ENCODE peak calls at places on chromosome 2, in eight cellular contexts. G, V, A, E, I, K, U and S are unnamed samples. For H3K27me3, the result is how much of the 10 kb centered on the place peaks cover.

GRCh38 chr2:239809391-239809790 is 215.8 kb downstream of the NDUFA10 start:
- DNase-seq in G (no peak), V (no peak), A (no peak), E (no peak), I (no peak), K (no peak), U (no peak), S (no peak)

GRCh38 chr2:181411105-181411849 is 45.9 kb upstream of the ITGA4 start:
- DNase-seq in G (no peak), V (no peak), A (no peak), E (no peak), I (no peak), K (no peak), U (no peak), S (peak)

GRCh38 chr2:85184231-85184630 is 51.0 kb downstream of the TCF7L1 start:
- DNase-seq in G (no peak), V (no peak), A (no peak), E (no peak), I (no peak), K (no peak), U (no peak), S (no peak)

GRCh38 chr2:24015562-24016375 is 5.9 kb downstream of the MFSD2B start:
- DNase-seq in G (peak), V (no peak), A (peak), E (no peak), I (no peak), K (no peak), U (peak), S (no peak)

GRCh38 chr2:136168605-136169210 is 50.8 kb upstream of the CXCR4 start:
- DNase-seq in G (no peak), V (no peak), A (no peak), E (no peak), I (no peak), K (no peak), U (no peak), S (no peak)

GRCh38 chr2:205796914-205797313 is 114.6 kb downstream of the NRP2 start:
- DNase-seq in G (no peak), V (no peak), A (no peak), E (no peak), I (no peak), K (no peak), U (no peak), S (no peak)

GRCh38 chr2:24546668-24547067 is 55.6 kb downstream of the NCOA1 start:
- DNase-seq in G (no peak), V (no peak), A (no peak), E (no peak), I (no peak), K (no peak), U (no peak), S (no peak)

GRCh38 chr2:66201242-66201641 is 233.7 kb upstream of the MEIS1 start:
- DNase-seq in G (no peak), V (no peak), A (no peak), E (no peak), I (no peak), K (no peak), U (no peak), S (no peak)

GRCh38 chr2:27024812-27025211 is 8.0 kb upstream of the TMEM214 start:
- DNase-seq in G (no peak), V (no peak), A (no peak), E (no peak), I (no peak), K (no peak), U (peak), S (no peak)

GRCh38 chr2:215697496-215697895 is 261.6 kb upstream of the FN1 start:
- DNase-seq in G (no peak), V (no peak), A (no peak), E (no peak), I (no peak), K (no peak), U (no peak), S (no peak)

GRCh38 chr2:78992451-78992806 is 33.1 kb upstream of the REG3G start:
- DNase-seq in G (no peak), V (no peak), A (no peak), E (peak), I (no peak), K (no peak), U (peak), S (no peak)

GRCh38 chr2:172829229-172829628 is 93.6 kb downstream of the RAPGEF4 start:
- DNase-seq in G (no peak), V (no peak), A (no peak), E (no peak), I (no peak), K (no peak), U (no peak), S (no peak)

GRCh38 chr2:138713509-138713908 is 66.7 kb downstream of the NXPH2 start:
- DNase-seq in G (no peak), V (no peak), A (no peak), E (no peak), I (no peak), K (no peak), U (no peak), S (no peak)

GRCh38 chr2:164903944-164904343 is 51.4 kb downstream of the SLC38A11 start:
- DNase-seq in G (no peak), V (no peak), A (no peak), E (peak), I (no peak), K (no peak), U (no peak), S (no peak)

GRCh38 chr2:191521608-191522208 is 156.2 kb upstream of the NABP1 start:
- DNase-seq in G (no peak), V (no peak), A (peak), E (no peak), I (no peak), K (no peak), U (peak), S (no peak)

GRCh38 chr2:162063899-162064298 is 10.1 kb downstream of the DPP4 start:
- DNase-seq in G (no peak), V (no peak), A (no peak), E (peak), I (no peak), K (no peak), U (no peak), S (no peak)

GRCh38 chr2:117835990-117836760 is 21.7 kb downstream of the DDX18 start:
- DNase-seq in G (peak), V (peak), A (no peak), E (peak), I (peak), K (peak), U (peak), S (peak)

GRCh38 chr2:229849073-229849472 is 72.7 kb downstream of the TRIP12 start:
- DNase-seq in G (no peak), V (no peak), A (no peak), E (no peak), I (no peak), K (no peak), U (no peak), S (no peak)

GRCh38 chr2:206274434-206275273 is at the start of gene ZDBF2:
- DNase-seq in G (no peak), V (peak), A (no peak), E (peak), I (peak), K (peak), U (peak), S (peak)

GRCh38 chr2:5685225-5685624 is 7.0 kb upstream of the SOX11 start:
- DNase-seq in G (no peak), V (no peak), A (no peak), E (no peak), I (no peak), K (no peak), U (no peak), S (no peak)

GRCh38 chr2:145206882-145207281 is 687.0 kb upstream of the ZEB2 start:
- DNase-seq in G (no peak), V (no peak), A (no peak), E (no peak), I (no peak), K (no peak), U (no peak), S (no peak)

GRCh38 chr2:159867557-159868330 is 69.7 kb upstream of the CD302 start:
- DNase-seq in G (no peak), V (no peak), A (no peak), E (no peak), I (no peak), K (no peak), U (no peak), S (no peak)

GRCh38 chr2:191222952-191223351 is 22.3 kb upstream of the MYO1B start:
- DNase-seq in G (no peak), V (no peak), A (no peak), E (no peak), I (no peak), K (no peak), U (no peak), S (no peak)

GRCh38 chr2:131483981-131484505 is 8.1 kb downstream of the TUBA3D start:
- DNase-seq in G (no peak), V (no peak), A (no peak), E (no peak), I (no peak), K (no peak), U (no peak), S (no peak)

GRCh38 chr2:54572262-54572635 is 116.1 kb downstream of the SPTBN1 start:
- DNase-seq in G (peak), V (peak), A (no peak), E (no peak), I (no peak), K (no peak), U (no peak), S (no peak)

GRCh38 chr2:84832772-84833461 is 48.0 kb downstream of the TRABD2A start:
- DNase-seq in G (no peak), V (peak), A (no peak), E (no peak), I (no peak), K (no peak), U (no peak), S (peak)

GRCh38 chr2:111972955-111973565 is 74.7 kb downstream of the MERTK start:
- DNase-seq in G (no peak), V (peak), A (no peak), E (peak), I (no peak), K (no peak), U (no peak), S (peak)

GRCh38 chr2:29562319-29562718 is 359.1 kb downstream of the ALK start:
- DNase-seq in G (no peak), V (no peak), A (no peak), E (no peak), I (no peak), K (no peak), U (peak), S (no peak)

GRCh38 chr2:196696423-196697073 is 57.0 kb downstream of the CCDC150 start:
- DNase-seq in G (peak), V (no peak), A (no peak), E (no peak), I (no peak), K (no peak), U (no peak), S (no peak)

GRCh38 chr2:172704072-172704936 is 31.3 kb upstream of the RAPGEF4 start:
- DNase-seq in G (no peak), V (no peak), A (no peak), E (no peak), I (no peak), K (no peak), U (peak), S (no peak)

GRCh38 chr2:49973917-49974368 is 819.6 kb upstream of the FSHR start:
- DNase-seq in G (peak), V (peak), A (peak), E (peak), I (peak), K (peak), U (peak), S (no peak)

GRCh38 chr2:124437811-124438210 is 412.7 kb downstream of the CNTNAP5 start:
- DNase-seq in G (no peak), V (no peak), A (no peak), E (no peak), I (no peak), K (no peak), U (no peak), S (no peak)

GRCh38 chr2:128388414-128389032 is 69.9 kb upstream of the HS6ST1 start:
- DNase-seq in G (no peak), V (no peak), A (no peak), E (no peak), I (peak), K (no peak), U (no peak), S (no peak)

GRCh38 chr2:110740747-110741349 is 8.5 kb downstream of the ACOXL start:
- DNase-seq in G (no peak), V (no peak), A (no peak), E (no peak), I (no peak), K (no peak), U (no peak), S (no peak)

GRCh38 chr2:110731064-110731463 is 1.3 kb upstream of the ACOXL start:
- DNase-seq in G (no peak), V (no peak), A (no peak), E (no peak), I (no peak), K (no peak), U (no peak), S (no peak)

GRCh38 chr2:110732422-110733413 is at the start of gene ACOXL:
- DNase-seq in G (no peak), V (peak), A (no peak), E (peak), I (peak), K (no peak), U (peak), S (no peak)

GRCh38 chr2:110737783-110738182 is 5.4 kb downstream of the ACOXL start:
- DNase-seq in G (no peak), V (no peak), A (no peak), E (no peak), I (no peak), K (no peak), U (no peak), S (no peak)

GRCh38 chr2:110735366-110735765 is 3.0 kb downstream of the ACOXL start:
- DNase-seq in G (no peak), V (no peak), A (no peak), E (peak), I (no peak), K (no peak), U (no peak), S (no peak)
- H3K4me3 ChIP-seq in G (no peak), V (no peak), A (no peak), E (no peak), I (no peak), K (no peak), U (no peak), S (no peak)

GRCh38 chr2:45014016-45014702 is 4.9 kb upstream of the SIX2 start:
- DNase-seq in G (no peak), V (no peak), A (no peak), E (peak), I (peak), K (no peak), U (peak), S (no peak)
- H3K27me3 ChIP-seq in G (half or more), V (half or more), A (under half), E (under half), I (under half), K (under half), U (under half), S (under half)

GRCh38 chr2:68732036-68732435 is 2.6 kb upstream of the ARHGAP25 start:
- DNase-seq in G (no peak), V (no peak), A (no peak), E (no peak), I (no peak), K (no peak), U (no peak), S (no peak)

GRCh38 chr2:68734176-68734575 is 435 bp upstream of the ARHGAP25 start:
- DNase-seq in G (no peak), V (no peak), A (no peak), E (no peak), I (no peak), K (no peak), U (no peak), S (no peak)

GRCh38 chr2:68733365-68733764 is 1.2 kb upstream of the ARHGAP25 start:
- DNase-seq in G (no peak), V (no peak), A (no peak), E (no peak), I (no peak), K (no peak), U (no peak), S (no peak)

GRCh38 chr2:68730828-68731227 is 3.8 kb upstream of the ARHGAP25 start:
- DNase-seq in G (no peak), V (no peak), A (no peak), E (no peak), I (no peak), K (no peak), U (no peak), S (no peak)

DNA sequence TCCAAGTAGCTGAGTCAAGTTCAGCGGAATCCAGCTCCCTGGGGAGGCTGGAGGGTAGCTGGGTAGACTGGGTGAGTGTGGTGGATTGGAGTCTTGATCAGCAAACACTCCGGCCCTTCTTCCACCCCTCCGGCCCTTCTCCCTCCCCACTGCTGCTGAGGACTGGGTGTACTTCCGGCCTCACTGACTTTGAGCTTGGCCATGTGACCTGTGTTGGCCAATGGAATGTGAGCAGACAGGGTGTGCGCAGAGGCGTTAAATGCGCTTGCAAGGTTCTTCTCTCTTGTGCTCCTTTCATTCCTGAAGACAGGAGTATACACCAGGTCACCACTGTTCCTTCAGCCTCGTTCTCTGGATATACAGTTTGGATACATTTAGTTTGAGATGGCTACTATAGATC is 2.1 kb upstream of the ARHGAP25 start:
- DNase-seq in G (no peak), V (no peak), A (no peak), E (no peak), I (no peak), K (no peak), U (no peak), S (no peak)
- TF ChIP-seq CTCF in G (no peak), V (no peak), A (no peak), E (no peak), I (no peak), K (no peak), U (no peak), S (no peak)

GRCh38 chr2:173997779-173998178 is 32.6 kb upstream of the SP3 start:
- DNase-seq in G (no peak), V (no peak), A (no peak), E (peak), I (no peak), K (no peak), U (no peak), S (no peak)

GRCh38 chr2:173998386-173998785 is 33.2 kb upstream of the SP3 start:
- DNase-seq in G (no peak), V (no peak), A (no peak), E (no peak), I (no peak), K (no peak), U (no peak), S (no peak)

GRCh38 chr2:173999272-173999671 is 34.1 kb upstream of the SP3 start:
- DNase-seq in G (no peak), V (no peak), A (no peak), E (peak), I (peak), K (no peak), U (no peak), S (no peak)

GRCh38 chr2:173997269-173997668 is 32.1 kb upstream of the SP3 start:
- DNase-seq in G (no peak), V (peak), A (no peak), E (peak), I (no peak), K (no peak), U (no peak), S (peak)

DNA sequence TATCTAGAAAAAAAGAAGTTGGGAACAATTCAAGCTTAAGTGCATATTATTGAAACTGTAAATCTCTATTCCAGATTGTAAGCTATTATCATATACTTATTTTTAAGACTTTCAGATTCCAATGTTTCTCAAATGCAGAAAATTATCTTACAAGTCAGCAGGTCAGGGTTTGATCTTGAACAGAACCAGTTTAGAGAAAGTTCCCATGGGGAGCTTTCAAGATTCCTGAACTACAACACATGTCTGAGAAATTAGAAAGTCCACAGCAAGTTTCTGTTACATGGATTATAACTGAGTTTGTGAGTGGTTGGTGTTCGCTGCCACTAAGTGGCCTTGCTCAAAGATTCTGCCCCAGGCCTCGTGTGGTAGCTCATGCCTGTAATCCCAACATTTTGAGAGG is 31.6 kb upstream of the SP3 start:
- DNase-seq in G (no peak), V (no peak), A (no peak), E (no peak), I (no peak), K (no peak), U (no peak), S (no peak)
- H3K4me3 ChIP-seq in G (no peak), V (no peak), A (no peak), E (no peak), I (no peak), K (no peak), U (no peak), S (no peak)

DNA sequence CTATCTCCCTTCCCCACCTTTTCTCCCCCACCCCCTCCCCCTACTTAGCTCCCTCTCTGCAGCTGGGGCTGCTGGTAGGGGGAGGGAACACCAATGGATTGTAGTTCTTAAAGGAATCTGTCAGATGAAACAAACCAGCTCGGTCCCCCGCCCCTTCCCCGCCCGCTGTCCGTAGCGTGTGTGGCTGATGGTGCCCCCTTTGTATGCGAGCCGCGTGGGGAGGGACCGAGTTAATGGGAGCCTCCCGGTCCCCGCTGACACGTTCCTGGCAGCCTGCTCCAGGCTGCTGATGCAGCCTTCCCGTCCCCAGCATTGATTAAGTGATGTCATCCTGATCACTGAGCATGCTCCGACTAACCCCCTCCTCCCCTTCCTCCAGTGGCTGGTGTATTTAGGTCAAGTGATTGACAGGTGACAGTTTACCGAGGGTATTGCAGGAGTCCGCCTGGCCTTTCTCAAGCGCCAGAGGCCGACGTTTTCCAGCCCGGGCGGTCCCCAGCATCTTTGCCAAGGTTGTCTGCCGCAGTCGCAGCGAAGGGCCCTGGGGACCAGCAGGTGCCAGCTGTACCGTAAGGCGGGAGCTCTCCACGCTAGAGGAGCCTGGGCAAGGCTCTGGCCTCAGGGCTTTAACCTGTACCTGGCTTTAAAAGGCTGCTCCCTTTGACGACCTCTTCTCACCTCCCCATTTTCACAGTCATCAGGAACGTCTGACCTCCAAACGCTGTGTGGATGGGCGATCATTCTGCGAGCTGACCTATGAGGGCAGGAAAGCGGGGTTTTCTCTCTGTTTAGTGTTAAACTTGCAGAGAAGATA is 1.8 kb downstream of the KIF5C start:
- DNase-seq in G (peak), V (peak), A (no peak), E (peak), I (peak), K (peak), U (peak), S (peak)
- H3K27me3 ChIP-seq in G (under half), V (under half), A (under half), E (under half), I (under half), K (under half), U (under half), S (under half)

GRCh38 chr2:157052685-157053224 is 204.8 kb upstream of the GALNT5 start:
- DNase-seq in G (no peak), V (no peak), A (no peak), E (no peak), I (no peak), K (no peak), U (no peak), S (no peak)
- TF ChIP-seq CTCF in G (no peak), V (no peak), A (no peak), E (no peak), I (no peak), K (no peak), U (no peak), S (no peak)

DNA sequence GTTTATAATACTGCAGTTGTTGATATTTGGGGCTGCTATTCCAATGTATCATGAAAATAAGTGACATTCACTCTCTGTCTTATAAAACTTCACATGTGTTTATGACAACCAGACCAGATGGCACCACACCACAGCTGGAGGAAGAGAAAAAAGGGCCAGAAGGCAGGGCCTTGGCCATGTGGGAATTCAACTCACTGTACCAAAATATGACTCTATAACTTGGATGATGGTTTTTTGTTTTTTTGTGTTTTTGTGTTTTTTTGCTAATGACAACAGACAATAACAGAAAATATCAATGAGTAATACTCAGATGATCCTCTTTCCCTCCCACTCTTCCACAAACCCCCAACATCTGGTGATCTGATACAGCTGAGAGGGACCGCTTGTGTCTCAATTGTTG is 12.5 kb downstream of the NMI start:
- DNase-seq in G (no peak), V (no peak), A (no peak), E (no peak), I (no peak), K (no peak), U (no peak), S (no peak)
- H3K4me3 ChIP-seq in G (no peak), V (no peak), A (no peak), E (no peak), I (no peak), K (no peak), U (no peak), S (no peak)